ENCODE peak calls at places on chromosomes 2 and 18, in eight cellular contexts. A is NCI-H1105; B is M059J; C is activated T-cell treated with anti-CD3 and anti-CD28 coated beads, Interleukin-2, amount 50 U/mL, for 1 hour; W is activated effector memory CD4-positive, alpha-beta T cell treated with anti-CD3 and anti-CD28 coated beads, Interleukin-2, amount 50 U/mL, for 16 hours; I is T follicular helper cell; Q is cardiac septum; Z is nephron progenitor cell. P is an unnamed sample.

GRCh38 chr18:13542520-13542847 is 183.9 kb downstream of the FAM210A start:
- DNase-seq in Q (no peak), Z (no peak), C (no peak), W (no peak), I (no peak), B (no peak), A (no peak), P (no peak)

GRCh38 chr2:126717928-126718327 is 62.0 kb downstream of the GYPC start:
- DNase-seq in Z (no peak), Q (no peak), I (no peak), A (no peak), B (no peak), C (no peak), W (no peak), P (no peak)

GRCh38 chr2:1283856-1284255 is 129.4 kb upstream of the TPO start:
- DNase-seq in A (peak), W (no peak), C (no peak), Z (no peak), I (no peak), B (no peak), Q (no peak), P (no peak)

GRCh38 chr18:79353238-79353637 is 42.5 kb upstream of the NFATC1 start:
- DNase-seq in W (no peak), Q (no peak), C (no peak), B (no peak), I (no peak), Z (peak), A (no peak), P (no peak)

GRCh38 chr2:160406591-160407392 is 86.8 kb downstream of the RBMS1 start:
- DNase-seq in A (peak), W (peak), B (peak), I (peak), Q (peak), Z (no peak), C (peak), P (peak)

GRCh38 chr2:137775529-137775928 is 188.7 kb upstream of the HNMT start:
- DNase-seq in C (no peak), B (no peak), W (no peak), Q (no peak), I (no peak), A (no peak), Z (no peak), P (no peak)

GRCh38 chr2:86229221-86229620 is 30.0 kb downstream of the MRPL35 start:
- DNase-seq in W (no peak), C (no peak), B (no peak), I (no peak), Z (no peak), A (no peak), Q (no peak), P (no peak)

GRCh38 chr2:227592694-227593387 is 5.9 kb upstream of the SCYGR2 start:
- DNase-seq in Q (no peak), I (no peak), A (no peak), B (no peak), Z (no peak), C (no peak), W (no peak), P (no peak)

GRCh38 chr2:33425660-33426059 is 50.8 kb upstream of the RASGRP3 start:
- DNase-seq in C (no peak), B (peak), W (no peak), Z (no peak), A (no peak), Q (no peak), I (no peak), P (no peak)

GRCh38 chr2:229431331-229431954 is 160.4 kb upstream of the PID1 start:
- DNase-seq in W (no peak), Z (no peak), I (no peak), A (peak), B (peak), C (no peak), Q (no peak), P (no peak)

GRCh38 chr2:85794491-85795121 is 40.8 kb downstream of the ATOH8 start:
- DNase-seq in B (no peak), Z (no peak), I (no peak), A (no peak), W (peak), Q (peak), C (no peak), P (no peak)

GRCh38 chr18:50356036-50356945 is 18.6 kb upstream of the SKA1 start:
- DNase-seq in Z (no peak), B (peak), Q (no peak), I (no peak), A (no peak), W (no peak), C (no peak), P (no peak)

P was measured in Peyer's patch.